ENCODE peak calls at places on chromosomes 2 and 18, in nine cellular contexts. K is RWPE2, C is coronary artery, N is adrenal gland, S is AG04449, H is stomach, E is sigmoid colon, R is AG09309, J is suprapubic skin. F is an unnamed sample.

GRCh38 chr2:27281855-27282559 is at the start of gene TRIM54:
- DNase-seq in H (no peak), K (no peak), J (no peak), E (no peak), R (no peak), N (peak; percentile 71), C (no peak), S (no peak), F (no peak)

GRCh38 chr18:7221424-7222155 is 9.3 kb upstream of the LRRC30 start:
- DNase-seq in J (no peak), N (peak; percentile 30), C (no peak), H (no peak), E (no peak), K (no peak), R (peak; percentile 29), S (peak; percentile 14), F (peak; percentile 5)

GRCh38 chr2:104501929-104502328 is 352.0 kb upstream of the POU3F3 start:
- DNase-seq in J (no peak), N (no peak), R (no peak), H (no peak), E (no peak), S (no peak), C (no peak), K (no peak), F (no peak)

GRCh38 chr2:158458617-158458920 is 1.8 kb downstream of the PKP4 start:
- DNase-seq in H (no peak), C (no peak), S (no peak), E (no peak), N (no peak), R (no peak), J (no peak), K (no peak), F (no peak)

GRCh38 chr2:15577071-15577706 is 14.5 kb upstream of the DDX1 start:
- DNase-seq in R (no peak), C (peak; percentile 78), H (peak; percentile 93), N (peak; percentile 89), J (peak; percentile 88), E (peak; percentile 87), K (peak; percentile 78), S (no peak), F (no peak)

GRCh38 chr2:85259865-85260264 is 67.9 kb downstream of the TGOLN2 start:
- DNase-seq in E (no peak), H (no peak), R (no peak), K (no peak), S (no peak), C (no peak), N (no peak), J (no peak), F (no peak)

GRCh38 chr2:39121523-39122063 is 742 bp upstream of the SOS1 start:
- DNase-seq in J (no peak), C (no peak), N (no peak), E (no peak), K (no peak), R (no peak), S (no peak), H (no peak), F (no peak)

GRCh38 chr2:133720429-133720828 is 152.2 kb upstream of the NCKAP5 start:
- DNase-seq in K (no peak), S (no peak), N (no peak), E (no peak), H (no peak), C (no peak), J (no peak), R (no peak), F (no peak)

GRCh38 chr2:68385232-68385906 is 20.3 kb downstream of the PLEK start:
- DNase-seq in H (no peak), C (no peak), K (no peak), R (no peak), J (no peak), S (no peak), N (no peak), E (no peak), F (no peak)

GRCh38 chr2:46098606-46099005 is 198.6 kb upstream of the EPAS1 start:
- DNase-seq in H (no peak), C (no peak), R (no peak), K (peak; percentile 72), E (no peak), N (no peak), J (no peak), S (peak; percentile 77), F (peak; percentile 67)

GRCh38 chr2:127635380-127636237 is 10.3 kb upstream of the GPR17 start:
- DNase-seq in N (no peak), K (no peak), E (no peak), C (no peak), R (no peak), H (no peak), J (no peak), S (no peak), F (no peak)

GRCh38 chr2:12089001-12089400 is 342.6 kb downstream of the LPIN1 start:
- DNase-seq in N (no peak), E (no peak), R (no peak), S (no peak), J (no peak), C (no peak), H (no peak), K (no peak), F (no peak)

GRCh38 chr2:133418671-133419070 is 149.6 kb downstream of the NCKAP5 start:
- DNase-seq in K (no peak), S (no peak), R (no peak), J (no peak), C (no peak), H (no peak), N (no peak), E (no peak), F (no peak)

GRCh38 chr2:15729709-15730544 is 138.3 kb downstream of the DDX1 start:
- DNase-seq in C (peak; percentile 24), N (no peak), E (no peak), K (no peak), S (no peak), H (peak; percentile 1), J (no peak), R (no peak), F (no peak)

GRCh38 chr18:24595556-24595955 is 135.1 kb downstream of the HRH4 start:
- DNase-seq in R (no peak), E (no peak), N (no peak), S (no peak), H (no peak), K (no peak), J (no peak), C (no peak), F (no peak)

GRCh38 chr2:105329197-105329554 is 359 bp downstream of the TGFBRAP1 start:
- DNase-seq in S (no peak), N (no peak), R (no peak), J (no peak), E (peak; percentile 71), K (no peak), C (no peak), H (no peak), F (no peak)

DNA sequence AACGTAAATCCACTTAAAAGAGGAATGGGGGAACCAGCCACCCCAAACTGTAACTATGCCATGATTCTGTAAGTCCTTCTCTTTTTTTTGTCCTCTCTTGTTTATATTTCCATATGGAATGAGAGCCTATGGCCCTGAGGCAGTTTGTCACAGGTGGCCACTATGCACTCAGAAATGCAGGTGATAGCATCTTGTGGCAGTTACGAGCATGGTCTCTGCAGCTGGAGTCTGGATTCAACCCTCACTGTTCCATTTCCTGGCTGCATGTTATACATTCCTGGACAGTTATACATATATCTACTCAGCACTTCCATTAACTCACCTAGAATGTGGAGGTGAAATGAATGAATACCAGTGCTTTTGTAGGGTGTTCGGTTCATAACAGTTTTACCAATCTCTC is 291.5 kb upstream of the FANCL start:
- DNase-seq in K (no peak), H (no peak), S (no peak), N (no peak), R (no peak), J (no peak), E (no peak), C (no peak), F (no peak)
- H3K4me3 ChIP-seq in K (no peak overlapping the region), H (no peak overlapping the region), S (no peak overlapping the region), N (no peak overlapping the region), R (no peak overlapping the region), J (no peak overlapping the region), E (no peak overlapping the region), C (no peak overlapping the region), F (no peak overlapping the region)

DNA sequence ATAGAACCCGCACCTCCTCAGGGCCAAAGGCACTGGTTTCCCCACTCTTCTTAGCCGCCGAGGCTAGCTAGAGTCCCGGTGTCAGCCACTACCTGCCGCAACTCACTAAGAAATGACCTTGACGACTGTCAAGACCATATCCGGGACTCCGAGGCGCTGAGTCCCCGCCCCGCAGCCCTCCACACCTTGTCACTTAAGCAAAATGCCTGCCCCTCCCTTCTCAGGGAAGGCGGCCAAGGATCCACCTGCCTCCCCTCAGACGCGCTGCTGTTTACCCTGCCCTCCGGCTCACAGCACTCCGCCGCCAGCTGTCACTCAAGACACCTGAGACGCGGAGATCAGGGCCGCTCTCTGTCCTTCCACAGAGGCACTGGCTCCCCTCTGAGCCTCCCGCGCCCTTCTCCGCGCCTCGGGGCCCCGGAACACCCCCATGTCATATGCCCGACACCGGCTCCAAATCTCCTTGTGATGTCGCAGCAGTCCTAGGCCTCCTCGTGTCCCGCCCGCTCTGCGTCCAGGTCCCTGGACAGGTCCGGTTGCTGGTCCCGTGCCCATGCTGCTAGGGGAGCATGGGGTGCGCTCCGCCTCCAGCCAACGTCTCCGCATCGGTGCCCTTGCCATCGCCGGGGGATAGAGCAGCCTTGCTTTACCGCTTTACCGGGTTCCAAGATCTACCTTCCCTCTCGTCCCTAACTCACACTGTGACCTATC is 32.5 kb upstream of the REG3G start:
- DNase-seq in K (no peak), H (peak; percentile 27), E (no peak), S (no peak), R (no peak), J (no peak), N (no peak), C (no peak), F (no peak)
- H3K4me3 ChIP-seq in K (no peak overlapping the region), H (peak overlapping the region; percentile 35), E (peak overlapping the region; percentile 17), S (no peak overlapping the region), R (no peak overlapping the region), J (peak overlapping the region; percentile 17), N (no peak overlapping the region), C (peak overlapping the region; percentile 40), F (no peak overlapping the region)

GRCh38 chr2:230144348-230144747 is 75.4 kb downstream of the SP110 start:
- DNase-seq in E (no peak), K (no peak), H (no peak), C (no peak), J (no peak), N (no peak), S (no peak), R (no peak), F (no peak)

GRCh38 chr2:230137902-230138539 is 69.3 kb upstream of the SLC16A14 start:
- DNase-seq in K (no peak), E (no peak), J (no peak), C (no peak), N (no peak), S (no peak), H (no peak), R (no peak), F (no peak)

GRCh38 chr2:230135126-230135525 is 66.4 kb upstream of the SLC16A14 start:
- DNase-seq in C (no peak), R (no peak), H (no peak), E (no peak), N (no peak), K (no peak), S (no peak), J (no peak), F (no peak)

GRCh38 chr2:230140667-230141066 is 71.9 kb upstream of the SLC16A14 start:
- DNase-seq in E (no peak), S (no peak), J (no peak), K (no peak), R (no peak), C (no peak), H (no peak), N (no peak), F (no peak)
- H3K4me3 ChIP-seq in E (no peak overlapping the region), S (no peak overlapping the region), J (no peak overlapping the region), K (no peak overlapping the region), R (no peak overlapping the region), C (no peak overlapping the region), H (no peak overlapping the region), N (no peak overlapping the region), F (no peak overlapping the region)

GRCh38 chr2:231125272-231125671 is 430 bp upstream of the HTR2B start:
- DNase-seq in E (no peak), H (no peak), S (no peak), J (no peak), C (no peak), N (no peak), R (no peak), K (no peak), F (no peak)
- H3K4me3 ChIP-seq in E (no peak overlapping the region), H (no peak overlapping the region), S (no peak overlapping the region), J (no peak overlapping the region), C (peak overlapping the region; percentile 54), N (no peak overlapping the region), R (no peak overlapping the region), K (no peak overlapping the region), F (no peak overlapping the region)

F was measured in BJ.